ENCODE peak calls at places on chromosome 1, in ten cellular contexts. C is testis, D is brain microvascular endothelial cell, K is breast epithelium, U is epithelial cell of esophagus, O is kidney epithelial cell, P is GM20000, E is GM13977, T is PC-3, H is AG09309. Y is an unnamed sample.
A peak's percentile ranks its signal among the peaks of the same experiment; 100 is the strongest.

GRCh38 chr1:8003431-8004112 is 22.5 kb downstream of the ERRFI1 start:
- DNase-seq in C (no peak), D (no peak), K (no peak), U (peak; percentile 82), O (no peak), P (no peak), E (no peak), T (peak; percentile 55), H (no peak), Y (no peak)

GRCh38 chr1:110746644-110747259 is 72.0 kb upstream of the KCNA3 start:
- DNase-seq in C (peak; percentile 58), D (peak; percentile 28), K (no peak), U (peak; percentile 65), O (no peak), P (peak; percentile 45), E (peak; percentile 45), T (peak; percentile 71), H (no peak), Y (peak; percentile 34)

GRCh38 chr1:6269997-6270401 is 9.1 kb upstream of the GPR153 start:
- DNase-seq in C (no peak), D (no peak), K (no peak), U (no peak), O (no peak), P (no peak), E (no peak), T (no peak), H (no peak), Y (no peak)

GRCh38 chr1:160544647-160545046 is 21.6 kb upstream of the SLAMF6 start:
- DNase-seq in C (no peak), D (peak; percentile 5), K (no peak), U (peak; percentile 24), O (no peak), P (no peak), E (no peak), T (peak; percentile 37), H (no peak), Y (peak; percentile 45)

GRCh38 chr1:161905269-161905884 is 118.3 kb downstream of the OLFML2B start:
- DNase-seq in C (peak; percentile 30), D (no peak), K (no peak), U (peak; percentile 71), O (no peak), P (peak; percentile 23), E (peak; percentile 19), T (peak; percentile 74), H (no peak), Y (peak; percentile 31)

GRCh38 chr1:151135433-151136385 is 10.7 kb downstream of the SEMA6C start:
- DNase-seq in C (no peak), D (no peak), K (no peak), U (no peak), O (no peak), P (no peak), E (no peak), T (no peak), H (no peak), Y (no peak)

GRCh38 chr1:45455162-45455561 is 35.8 kb downstream of the TESK2 start:
- DNase-seq in C (no peak), D (no peak), K (no peak), U (no peak), O (no peak), P (no peak), E (no peak), T (no peak), H (no peak), Y (no peak)

GRCh38 chr1:5734414-5734813 is 257.8 kb downstream of the NPHP4 start:
- DNase-seq in C (no peak), D (no peak), K (peak; percentile 28), U (no peak), O (no peak), P (no peak), E (no peak), T (no peak), H (no peak), Y (no peak)

GRCh38 chr1:31984419-31985347 is 29.0 kb upstream of the KHDRBS1 start:
- DNase-seq in C (no peak), D (peak; percentile 47), K (no peak), U (peak; percentile 69), O (no peak), P (no peak), E (no peak), T (peak; percentile 25), H (no peak), Y (no peak)

GRCh38 chr1:156677616-156678596 is 699 bp upstream of the NES start:
- DNase-seq in C (peak; percentile 79), D (peak; percentile 65), K (no peak), U (peak; percentile 68), O (no peak), P (peak; percentile 76), E (peak; percentile 72), T (peak; percentile 75), H (peak; percentile 56), Y (peak; percentile 66)

DNA sequence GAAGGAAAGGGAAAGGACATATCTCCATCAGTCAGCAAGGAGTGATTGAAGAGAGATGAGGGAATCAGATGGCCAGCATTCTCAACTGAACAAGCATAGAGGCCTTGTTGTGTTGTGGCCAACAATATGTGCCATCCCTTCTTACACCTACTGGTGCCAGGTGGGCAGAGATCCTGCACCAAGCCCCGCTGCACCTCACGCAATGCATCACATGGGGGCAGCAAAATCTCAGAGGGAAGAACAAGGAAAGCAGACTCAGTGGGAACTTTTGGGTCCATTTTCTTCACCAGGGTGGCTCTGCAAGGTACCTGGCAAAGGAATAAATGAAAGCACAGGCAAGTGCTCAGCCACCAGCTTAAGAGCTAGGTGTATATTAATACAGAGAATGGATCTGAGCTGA is 33.2 kb downstream of the HSD3B2 start:
- DNase-seq in C (no peak), D (no peak), K (no peak), U (peak; percentile 25), O (no peak), P (no peak), E (no peak), T (peak; percentile 41), H (no peak), Y (no peak)
- TF ChIP-seq CTCF in C (no peak), D (no peak), K (no peak), U (peak; percentile 37), O (peak; percentile 24), P (no peak), E (peak; percentile 19), T (peak; percentile 64), H (peak; percentile 7), Y (no peak)

GRCh38 chr1:48471103-48471502 is 901 bp downstream of the SPATA6 start:
- DNase-seq in C (no peak), D (no peak), K (no peak), U (no peak), O (no peak), P (no peak), E (no peak), T (no peak), H (no peak), Y (no peak)

GRCh38 chr1:48472747-48473146 is 743 bp upstream of the SPATA6 start:
- DNase-seq in C (no peak), D (no peak), K (no peak), U (no peak), O (no peak), P (no peak), E (no peak), T (no peak), H (no peak), Y (no peak)

GRCh38 chr1:48470506-48470905 is 1.5 kb downstream of the SPATA6 start:
- DNase-seq in C (peak; percentile 59), D (no peak), K (no peak), U (peak; percentile 11), O (no peak), P (no peak), E (no peak), T (no peak), H (no peak), Y (no peak)

GRCh38 chr1:48469616-48470500 is 2.1 kb downstream of the SPATA6 start:
- DNase-seq in C (peak; percentile 67), D (peak; percentile 60), K (no peak), U (peak; percentile 45), O (no peak), P (no peak), E (no peak), T (peak; percentile 39), H (peak; percentile 42), Y (no peak)

DNA sequence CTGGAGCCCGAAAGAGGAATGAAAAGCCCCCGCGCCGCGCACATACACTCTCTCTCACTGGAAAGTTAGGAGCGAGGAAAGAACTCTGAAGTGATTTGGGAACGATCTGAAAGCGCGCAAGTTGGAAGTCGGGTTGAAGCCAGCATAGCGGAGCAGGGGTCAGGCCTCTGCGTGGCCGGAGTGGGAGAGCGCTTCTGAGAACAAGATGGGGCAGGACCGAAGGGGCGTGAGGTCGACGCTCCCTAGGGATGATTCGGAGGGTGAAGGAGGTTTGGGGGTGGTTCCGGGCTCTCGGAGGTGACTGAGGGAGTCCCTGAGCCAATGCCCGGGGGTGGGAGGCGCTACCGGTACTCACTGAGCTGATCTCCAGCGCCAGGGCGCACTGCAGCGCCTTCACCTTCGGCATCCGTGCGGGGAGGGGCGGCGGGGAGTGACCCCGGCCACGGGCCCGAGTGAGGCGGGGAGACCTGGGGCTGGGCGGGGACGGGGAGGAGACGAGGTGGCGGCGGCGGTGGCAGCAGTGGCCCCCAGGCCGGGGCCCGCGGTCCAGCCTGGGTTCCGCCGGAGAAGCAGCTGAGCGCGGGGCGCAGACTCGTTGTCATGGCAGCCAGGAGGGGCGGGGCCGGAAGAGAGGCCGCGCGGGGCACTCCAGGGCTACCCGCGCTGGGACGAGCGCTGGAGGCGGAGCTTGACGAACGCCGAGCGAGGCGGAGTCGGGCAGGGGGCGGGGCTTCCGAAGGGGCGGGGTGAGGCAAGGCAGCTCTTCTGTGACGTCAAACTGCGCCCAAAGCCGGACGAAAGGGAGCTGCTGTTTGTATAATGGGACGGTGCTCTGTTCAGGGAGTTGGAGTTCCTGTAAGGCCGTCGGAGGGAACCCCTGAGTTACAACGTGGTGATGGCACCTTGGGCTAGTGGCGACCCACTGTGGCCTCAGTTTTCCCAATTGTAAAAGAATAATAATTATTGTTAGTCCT is at the start of gene SPATA6:
- DNase-seq in C (peak; percentile 99), D (peak; percentile 91), K (peak; percentile 98), U (peak; percentile 94), O (peak; percentile 64), P (peak; percentile 95), E (peak; percentile 97), T (peak; percentile 89), H (peak; percentile 62), Y (peak; percentile 94)
- TF ChIP-seq CTCF in C (no peak), D (no peak), K (no peak), U (no peak), O (peak; percentile 5), P (no peak), E (no peak), T (no peak), H (no peak), Y (no peak)

GRCh38 chr1:189220750-189221149 is 1256.9 kb downstream of the BRINP3 start:
- DNase-seq in C (no peak), D (no peak), K (no peak), U (no peak), O (no peak), P (no peak), E (no peak), T (peak; percentile 31), H (no peak), Y (no peak)
- TF ChIP-seq CTCF in C (no peak), D (peak; percentile 47), K (no peak), U (peak; percentile 23), O (peak; percentile 39), P (no peak), E (peak; percentile 21), T (peak; percentile 59), H (no peak), Y (no peak)

DNA sequence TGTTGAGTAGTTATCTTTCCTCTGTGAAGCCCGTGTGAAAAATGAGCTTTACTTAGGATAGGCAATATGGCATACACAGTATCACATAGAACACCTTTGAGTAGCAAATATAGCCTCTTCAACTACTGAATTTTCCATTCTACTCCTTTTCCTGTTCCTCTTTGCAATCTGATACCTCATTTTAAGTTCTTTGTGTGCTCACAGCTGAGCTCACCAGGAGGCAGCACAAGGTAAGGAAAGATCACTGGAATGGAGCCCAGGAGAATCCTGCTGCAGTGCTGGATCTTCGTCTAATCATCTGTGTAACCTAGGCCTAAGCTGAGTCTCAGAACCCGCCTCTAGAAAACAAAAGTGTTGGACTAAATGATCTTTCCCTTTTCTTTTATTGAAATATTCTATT is 171.0 kb downstream of the LRRC40 start:
- DNase-seq in C (no peak), D (peak; percentile 70), K (no peak), U (peak; percentile 75), O (peak; percentile 16), P (no peak), E (no peak), T (peak; percentile 84), H (peak; percentile 8), Y (no peak)
- TF ChIP-seq CTCF in C (no peak), D (peak; percentile 80), K (no peak), U (peak; percentile 71), O (peak; percentile 47), P (no peak), E (no peak), T (peak; percentile 76), H (peak; percentile 55), Y (no peak)

Y was measured in GM10248.